ENCODE peak calls at places on chromosomes 2 and 18, in eight cellular contexts. E, C, S, D, U, V, W and R are unnamed samples.

GRCh38 chr18:46386788-46387187 is 270.2 kb downstream of the LOXHD1 start:
- DNase-seq in V (peak; percentile 13), C (no peak), D (no peak), W (no peak), E (no peak), S (no peak), U (peak; percentile 43), R (no peak)

GRCh38 chr2:19176977-19177376 is 181.4 kb downstream of the OSR1 start:
- DNase-seq in W (no peak), D (no peak), V (peak; percentile 43), S (peak; percentile 89), U (no peak), E (no peak), C (no peak), R (no peak)

GRCh38 chr2:240254337-240255164 is 114.1 kb upstream of the OTOS start:
- DNase-seq in W (no peak), E (no peak), C (no peak), S (no peak), V (no peak), U (no peak), D (no peak), R (no peak)

GRCh38 chr2:45210466-45211195 is 201.4 kb upstream of the SIX2 start:
- DNase-seq in U (no peak), S (peak; percentile 60), C (no peak), D (no peak), W (no peak), V (no peak), E (no peak), R (no peak)

GRCh38 chr2:204116154-204116792 is 179.7 kb downstream of the ICOS start:
- DNase-seq in D (no peak), V (no peak), U (no peak), C (no peak), W (no peak), E (no peak), S (no peak), R (no peak)

GRCh38 chr2:232525199-232525598 is 761 bp upstream of the CHRND start:
- DNase-seq in W (no peak), C (no peak), D (no peak), S (no peak), V (no peak), E (no peak), U (no peak), R (no peak)

GRCh38 chr18:68738572-68738971 is 23.7 kb upstream of the TMX3 start:
- DNase-seq in W (no peak), E (no peak), V (no peak), D (no peak), C (no peak), S (no peak), U (no peak), R (no peak)

GRCh38 chr18:52288403-52289004 is 51.5 kb upstream of the DCC start:
- DNase-seq in U (peak; percentile 10), C (no peak), E (peak; percentile 43), D (peak; percentile 62), S (no peak), W (no peak), V (no peak), R (peak; percentile 37)

GRCh38 chr2:205930209-205930608 is 155.8 kb downstream of the INO80D start:
- DNase-seq in C (no peak), U (no peak), V (peak; percentile 49), D (no peak), E (no peak), W (no peak), S (peak; percentile 55), R (no peak)

GRCh38 chr2:42047488-42048317 is at the start of gene PKDCC:
- DNase-seq in C (no peak), U (peak; percentile 91), W (peak; percentile 27), E (peak; percentile 91), D (peak; percentile 76), V (peak; percentile 82), S (peak; percentile 79), R (peak; percentile 84)

GRCh38 chr2:130378206-130378897 is 22.5 kb downstream of the PTPN18 start:
- DNase-seq in V (no peak), W (no peak), D (no peak), E (no peak), U (no peak), S (no peak), C (no peak), R (no peak)

GRCh38 chr2:17083902-17084301 is 418.3 kb upstream of the CYRIA start:
- DNase-seq in C (no peak), V (peak; percentile 5), U (no peak), S (no peak), W (no peak), E (no peak), D (no peak), R (no peak)

GRCh38 chr2:75616933-75617332 is 29.6 kb upstream of the MRPL19 start:
- DNase-seq in U (no peak), V (no peak), W (no peak), E (no peak), C (no peak), D (no peak), S (no peak), R (no peak)

GRCh38 chr18:9413586-9413985 is 61.7 kb upstream of the RALBP1 start:
- DNase-seq in U (no peak), E (no peak), V (peak; percentile 85), S (peak; percentile 91), D (no peak), C (no peak), W (no peak), R (no peak)

GRCh38 chr2:127681288-127681771 is 6.0 kb upstream of the LIMS2 start:
- DNase-seq in W (no peak), V (no peak), D (no peak), E (no peak), U (peak; percentile 75), S (no peak), C (no peak), R (no peak)

GRCh38 chr2:85999131-85999831 is 106.4 kb downstream of the POLR1A start:
- DNase-seq in D (no peak), U (no peak), V (peak; percentile 52), E (no peak), S (peak; percentile 49), W (peak; percentile 54), C (no peak), R (peak; percentile 22)

GRCh38 chr2:191383486-191383885 is 138.3 kb downstream of the MYO1B start:
- DNase-seq in W (no peak), V (no peak), E (no peak), D (no peak), U (no peak), S (no peak), C (no peak), R (no peak)

GRCh38 chr2:235642446-235643107 is 148.7 kb downstream of the AGAP1 start:
- DNase-seq in U (peak; percentile 38), E (no peak), D (no peak), V (peak; percentile 60), C (no peak), S (peak; percentile 82), W (no peak), R (no peak)

GRCh38 chr2:219897456-219897855 is 270.0 kb downstream of the SLC4A3 start:
- DNase-seq in E (no peak), C (no peak), D (no peak), U (no peak), W (no peak), S (no peak), V (no peak), R (no peak)

GRCh38 chr2:40653829-40654228 is 201.9 kb upstream of the SLC8A1 start:
- DNase-seq in S (peak; percentile 22), V (peak; percentile 51), C (no peak), D (no peak), W (no peak), U (no peak), E (no peak), R (no peak)

GRCh38 chr18:26003391-26003790 is 87.0 kb downstream of the SS18 start:
- DNase-seq in D (no peak), E (no peak), C (no peak), V (no peak), W (no peak), S (no peak), U (no peak), R (no peak)

GRCh38 chr2:1494257-1494656 is 81.0 kb downstream of the TPO start:
- DNase-seq in V (no peak), U (no peak), D (no peak), C (no peak), S (no peak), E (no peak), W (no peak), R (no peak)

GRCh38 chr18:58669731-58670379 is 1.4 kb upstream of the MALT1 start:
- DNase-seq in D (no peak), W (peak; percentile 21), S (peak; percentile 68), C (no peak), U (no peak), E (no peak), V (peak; percentile 84), R (no peak)

GRCh38 chr2:177419274-177419673 is 26.7 kb downstream of the AGPS start:
- DNase-seq in U (no peak), E (no peak), V (peak; percentile 50), W (no peak), S (peak; percentile 61), C (no peak), D (no peak), R (no peak)

GRCh38 chr2:10901160-10901559 is 10.6 kb upstream of the KCNF1 start:
- DNase-seq in V (peak; percentile 63), W (no peak), U (no peak), D (peak; percentile 67), C (no peak), S (peak; percentile 45), E (no peak), R (no peak)

GRCh38 chr2:217645891-217646290 is 356.9 kb downstream of the TNS1 start:
- DNase-seq in E (no peak), V (peak; percentile 61), S (peak; percentile 65), D (no peak), C (no peak), U (no peak), W (no peak), R (no peak)

GRCh38 chr2:239307221-239307569 is 93.6 kb downstream of the HDAC4 start:
- DNase-seq in E (peak; percentile 8), W (no peak), S (no peak), U (no peak), C (no peak), D (no peak), V (no peak), R (no peak)

GRCh38 chr2:129936334-129936934 is 43.0 kb upstream of the RAB6C start:
- DNase-seq in V (no peak), W (peak; percentile 38), U (no peak), E (peak; percentile 44), S (no peak), C (no peak), D (peak; percentile 58), R (no peak)

GRCh38 chr2:119525574-119525973 is 1.3 kb upstream of the SCTR start:
- DNase-seq in D (no peak), U (no peak), E (no peak), W (no peak), V (no peak), C (no peak), S (no peak), R (no peak)

GRCh38 chr2:233690444-233690843 is 2.2 kb upstream of the UGT1A6 start:
- DNase-seq in V (no peak), D (no peak), W (no peak), C (no peak), E (no peak), U (no peak), S (peak; percentile 3), R (no peak)

GRCh38 chr18:76274470-76275289 is 220.4 kb downstream of the ZNF516 start:
- DNase-seq in C (no peak), U (peak; percentile 20), W (no peak), S (no peak), V (peak; percentile 8), E (no peak), D (peak; percentile 73), R (peak; percentile 35)

GRCh38 chr2:41912337-41912736 is 135.5 kb upstream of the PKDCC start:
- DNase-seq in D (no peak), E (no peak), U (no peak), S (no peak), W (no peak), C (no peak), V (no peak), R (no peak)

GRCh38 chr2:234533631-234534030 is 36.8 kb upstream of the ARL4C start:
- DNase-seq in W (no peak), D (no peak), V (no peak), U (no peak), C (no peak), S (no peak), E (no peak), R (no peak)

GRCh38 chr2:227513113-227513512 is 41.2 kb downstream of the AGFG1 start:
- DNase-seq in E (no peak), U (no peak), C (no peak), S (peak; percentile 39), D (no peak), V (no peak), W (no peak), R (no peak)